ENCODE peak calls at places on chromosome 5, in five cellular contexts. One of them, this sample, is unnamed.

GRCh38 chr5:69083412-69083811 is 10.4 kb upstream of the SLC30A5 start:
- DNase-seq in glomerular endothelial cell: no peak
- DNase-seq in fibroblast of the aortic adventitia: no peak
- DNase-seq in astrocyte of the spinal cord: no peak
- DNase-seq in stimulated activated CD4-positive, alpha-beta T cell treated with anti-CD3 and anti-CD28 coated beads, Interleukin-15, amount 100 ng/mL, for 1 hour: no peak
- DNase-seq in this sample: no peak

GRCh38 chr5:131321066-131321465 is 57.2 kb downstream of the CDC42SE2 start:
- DNase-seq in fibroblast of the aortic adventitia: no peak
- DNase-seq in stimulated activated CD4-positive, alpha-beta T cell treated with anti-CD3 and anti-CD28 coated beads, Interleukin-15, amount 100 ng/mL, for 1 hour: no peak
- DNase-seq in glomerular endothelial cell: no peak
- DNase-seq in astrocyte of the spinal cord: no peak
- DNase-seq in this sample: no peak

GRCh38 chr5:141914154-141914743 is 9.4 kb upstream of the DELE1 start:
- DNase-seq in fibroblast of the aortic adventitia: no peak
- DNase-seq in glomerular endothelial cell: no peak
- DNase-seq in stimulated activated CD4-positive, alpha-beta T cell treated with anti-CD3 and anti-CD28 coated beads, Interleukin-15, amount 100 ng/mL, for 1 hour: peak; percentile 8
- DNase-seq in astrocyte of the spinal cord: no peak
- DNase-seq in this sample: peak; percentile 86

GRCh38 chr5:20601678-20602100 is 613.7 kb upstream of the CDH18 start:
- DNase-seq in fibroblast of the aortic adventitia: peak; percentile 66
- DNase-seq in stimulated activated CD4-positive, alpha-beta T cell treated with anti-CD3 and anti-CD28 coated beads, Interleukin-15, amount 100 ng/mL, for 1 hour: no peak
- DNase-seq in astrocyte of the spinal cord: peak; percentile 32
- DNase-seq in glomerular endothelial cell: no peak
- DNase-seq in this sample: no peak

GRCh38 chr5:68480385-68480940 is 264.9 kb downstream of the PIK3R1 start:
- DNase-seq in astrocyte of the spinal cord: no peak
- DNase-seq in stimulated activated CD4-positive, alpha-beta T cell treated with anti-CD3 and anti-CD28 coated beads, Interleukin-15, amount 100 ng/mL, for 1 hour: no peak
- DNase-seq in fibroblast of the aortic adventitia: no peak
- DNase-seq in glomerular endothelial cell: no peak
- DNase-seq in this sample: no peak

GRCh38 chr5:5700549-5700948 is 278.1 kb downstream of the ICE1 start:
- DNase-seq in fibroblast of the aortic adventitia: no peak
- DNase-seq in stimulated activated CD4-positive, alpha-beta T cell treated with anti-CD3 and anti-CD28 coated beads, Interleukin-15, amount 100 ng/mL, for 1 hour: no peak
- DNase-seq in glomerular endothelial cell: no peak
- DNase-seq in astrocyte of the spinal cord: no peak
- DNase-seq in this sample: no peak

GRCh38 chr5:174140452-174140851 is 94.9 kb downstream of the NSG2 start:
- DNase-seq in astrocyte of the spinal cord: no peak
- DNase-seq in fibroblast of the aortic adventitia: no peak
- DNase-seq in glomerular endothelial cell: no peak
- DNase-seq in stimulated activated CD4-positive, alpha-beta T cell treated with anti-CD3 and anti-CD28 coated beads, Interleukin-15, amount 100 ng/mL, for 1 hour: no peak
- DNase-seq in this sample: no peak

GRCh38 chr5:146098047-146098446 is 7.3 kb downstream of the PLAC8L1 start:
- DNase-seq in astrocyte of the spinal cord: no peak
- DNase-seq in glomerular endothelial cell: no peak
- DNase-seq in fibroblast of the aortic adventitia: no peak
- DNase-seq in stimulated activated CD4-positive, alpha-beta T cell treated with anti-CD3 and anti-CD28 coated beads, Interleukin-15, amount 100 ng/mL, for 1 hour: no peak
- DNase-seq in this sample: no peak

GRCh38 chr5:80656425-80656824 is 1.6 kb upstream of the DHFR start:
- DNase-seq in fibroblast of the aortic adventitia: no peak
- DNase-seq in stimulated activated CD4-positive, alpha-beta T cell treated with anti-CD3 and anti-CD28 coated beads, Interleukin-15, amount 100 ng/mL, for 1 hour: no peak
- DNase-seq in glomerular endothelial cell: no peak
- DNase-seq in astrocyte of the spinal cord: no peak
- DNase-seq in this sample: no peak

GRCh38 chr5:142841511-142842255 is 71.5 kb downstream of the ARHGAP26 start:
- DNase-seq in stimulated activated CD4-positive, alpha-beta T cell treated with anti-CD3 and anti-CD28 coated beads, Interleukin-15, amount 100 ng/mL, for 1 hour: no peak
- DNase-seq in astrocyte of the spinal cord: peak; percentile 46
- DNase-seq in glomerular endothelial cell: no peak
- DNase-seq in fibroblast of the aortic adventitia: peak; percentile 85
- DNase-seq in this sample: peak; percentile 85

GRCh38 chr5:137205237-137205636 is 293.9 kb downstream of the SPOCK1 start:
- DNase-seq in stimulated activated CD4-positive, alpha-beta T cell treated with anti-CD3 and anti-CD28 coated beads, Interleukin-15, amount 100 ng/mL, for 1 hour: no peak
- DNase-seq in fibroblast of the aortic adventitia: no peak
- DNase-seq in glomerular endothelial cell: no peak
- DNase-seq in astrocyte of the spinal cord: no peak
- DNase-seq in this sample: no peak

GRCh38 chr5:56402273-56403223 is 169.4 kb upstream of the ANKRD55 start:
- DNase-seq in astrocyte of the spinal cord: no peak
- DNase-seq in glomerular endothelial cell: no peak
- DNase-seq in fibroblast of the aortic adventitia: no peak
- DNase-seq in stimulated activated CD4-positive, alpha-beta T cell treated with anti-CD3 and anti-CD28 coated beads, Interleukin-15, amount 100 ng/mL, for 1 hour: no peak
- DNase-seq in this sample: no peak

GRCh38 chr5:122493091-122493775 is 181.2 kb downstream of the SNCAIP start:
- DNase-seq in stimulated activated CD4-positive, alpha-beta T cell treated with anti-CD3 and anti-CD28 coated beads, Interleukin-15, amount 100 ng/mL, for 1 hour: no peak
- DNase-seq in fibroblast of the aortic adventitia: no peak
- DNase-seq in astrocyte of the spinal cord: peak; percentile 38
- DNase-seq in glomerular endothelial cell: no peak
- DNase-seq in this sample: peak; percentile 88

GRCh38 chr5:150079655-150080461 is 6.5 kb downstream of the CSF1R start:
- DNase-seq in glomerular endothelial cell: no peak
- DNase-seq in astrocyte of the spinal cord: no peak
- DNase-seq in stimulated activated CD4-positive, alpha-beta T cell treated with anti-CD3 and anti-CD28 coated beads, Interleukin-15, amount 100 ng/mL, for 1 hour: no peak
- DNase-seq in fibroblast of the aortic adventitia: no peak
- DNase-seq in this sample: peak; percentile 46

GRCh38 chr5:132662925-132663770 is 5.2 kb downstream of the IL13 start:
- DNase-seq in stimulated activated CD4-positive, alpha-beta T cell treated with anti-CD3 and anti-CD28 coated beads, Interleukin-15, amount 100 ng/mL, for 1 hour: no peak
- DNase-seq in astrocyte of the spinal cord: no peak
- DNase-seq in glomerular endothelial cell: no peak
- DNase-seq in fibroblast of the aortic adventitia: no peak
- DNase-seq in this sample: no peak

GRCh38 chr5:130158036-130158435 is 253.8 kb downstream of the CHSY3 start:
- DNase-seq in astrocyte of the spinal cord: no peak
- DNase-seq in stimulated activated CD4-positive, alpha-beta T cell treated with anti-CD3 and anti-CD28 coated beads, Interleukin-15, amount 100 ng/mL, for 1 hour: no peak
- DNase-seq in glomerular endothelial cell: no peak
- DNase-seq in fibroblast of the aortic adventitia: no peak
- DNase-seq in this sample: no peak

GRCh38 chr5:124252751-124253146 is 493.7 kb downstream of the ZNF608 start:
- DNase-seq in fibroblast of the aortic adventitia: no peak
- DNase-seq in stimulated activated CD4-positive, alpha-beta T cell treated with anti-CD3 and anti-CD28 coated beads, Interleukin-15, amount 100 ng/mL, for 1 hour: no peak
- DNase-seq in astrocyte of the spinal cord: no peak
- DNase-seq in glomerular endothelial cell: no peak
- DNase-seq in this sample: no peak

GRCh38 chr5:65120371-65120967 is 351.7 kb downstream of the CWC27 start:
- DNase-seq in glomerular endothelial cell: no peak
- DNase-seq in fibroblast of the aortic adventitia: no peak
- DNase-seq in astrocyte of the spinal cord: no peak
- DNase-seq in stimulated activated CD4-positive, alpha-beta T cell treated with anti-CD3 and anti-CD28 coated beads, Interleukin-15, amount 100 ng/mL, for 1 hour: no peak
- DNase-seq in this sample: no peak

GRCh38 chr5:10286552-10287227 is 21.0 kb downstream of the CMBL start:
- DNase-seq in astrocyte of the spinal cord: no peak
- DNase-seq in stimulated activated CD4-positive, alpha-beta T cell treated with anti-CD3 and anti-CD28 coated beads, Interleukin-15, amount 100 ng/mL, for 1 hour: no peak
- DNase-seq in glomerular endothelial cell: no peak
- DNase-seq in fibroblast of the aortic adventitia: peak; percentile 85
- DNase-seq in this sample: no peak

GRCh38 chr5:55604611-55605067 is 69.9 kb upstream of the PLPP1 start:
- DNase-seq in glomerular endothelial cell: no peak
- DNase-seq in fibroblast of the aortic adventitia: peak; percentile 64
- DNase-seq in stimulated activated CD4-positive, alpha-beta T cell treated with anti-CD3 and anti-CD28 coated beads, Interleukin-15, amount 100 ng/mL, for 1 hour: no peak
- DNase-seq in astrocyte of the spinal cord: peak; percentile 71
- DNase-seq in this sample: no peak

This sample was measured in cardiac septum.